ENCODE peak calls at places on chromosome 17, in nine cellular contexts. N is ovary, Y is HepG2, P is erythroblast, O is breast epithelium, A is GM12892, D is heart left ventricle, Z is stomach, E is A549. G is an unnamed sample.

GRCh38 chr17:9213311-9213655 is 192.0 kb downstream of the NTN1 start:
- DNase-seq in N (no peak), Y (no peak), P (no peak), O (no peak), A (no peak), D (no peak), Z (no peak), E (no peak), G (no peak)

GRCh38 chr17:77693301-77693700 is 265.2 kb upstream of the TNRC6C start:
- DNase-seq in N (no peak), Y (no peak), P (no peak), O (no peak), A (no peak), D (no peak), Z (no peak), E (no peak), G (no peak)

GRCh38 chr17:63274156-63274555 is 171.9 kb downstream of the CYB561 start:
- DNase-seq in N (no peak), Y (no peak), P (no peak), O (no peak), A (no peak), D (peak), Z (no peak), E (no peak), G (no peak)

GRCh38 chr17:62109378-62109902 is 44.4 kb upstream of the MED13 start:
- DNase-seq in N (no peak), Y (peak), P (peak), O (no peak), A (peak), D (no peak), Z (peak), E (peak), G (peak)

GRCh38 chr17:50059759-50060273 is 3.9 kb downstream of the ITGA3 start:
- DNase-seq in N (peak), Y (no peak), P (no peak), O (no peak), A (no peak), D (no peak), Z (no peak), E (no peak), G (no peak)

GRCh38 chr17:50101346-50102163 is 6.4 kb downstream of the PDK2 start:
- DNase-seq in N (peak), Y (no peak), P (no peak), O (no peak), A (no peak), D (peak), Z (peak), E (no peak), G (no peak)

GRCh38 chr17:16989230-16989952 is 17.5 kb upstream of the TNFRSF13B start:
- DNase-seq in N (no peak), Y (no peak), P (no peak), O (no peak), A (no peak), D (no peak), Z (no peak), E (no peak), G (peak)

GRCh38 chr17:50871369-50871768 is 5.2 kb upstream of the TOB1 start:
- DNase-seq in N (no peak), Y (no peak), P (no peak), O (no peak), A (no peak), D (no peak), Z (no peak), E (no peak), G (no peak)

GRCh38 chr17:38620551-38621277 is 15.0 kb upstream of the SRCIN1 start:
- DNase-seq in N (no peak), Y (peak), P (no peak), O (no peak), A (no peak), D (no peak), Z (no peak), E (no peak), G (no peak)

GRCh38 chr17:78739331-78739853 is 42.7 kb downstream of the CYTH1 start:
- DNase-seq in N (no peak), Y (no peak), P (no peak), O (no peak), A (no peak), D (no peak), Z (no peak), E (no peak), G (no peak)

GRCh38 chr17:39167492-39167891 is 1.5 kb upstream of the ARL5C start:
- DNase-seq in N (no peak), Y (no peak), P (no peak), O (no peak), A (no peak), D (peak), Z (no peak), E (no peak), G (no peak)

GRCh38 chr17:63151981-63152523 is 186.0 kb downstream of the TANC2 start:
- DNase-seq in N (no peak), Y (no peak), P (no peak), O (no peak), A (no peak), D (no peak), Z (no peak), E (no peak), G (no peak)

GRCh38 chr17:78779848-78780247 is 2.2 kb downstream of the CYTH1 start:
- DNase-seq in N (no peak), Y (no peak), P (peak), O (peak), A (no peak), D (no peak), Z (no peak), E (no peak), G (no peak)

GRCh38 chr17:50364715-50365114 is 8.3 kb downstream of the MRPL27 start:
- DNase-seq in N (no peak), Y (no peak), P (no peak), O (no peak), A (no peak), D (no peak), Z (no peak), E (no peak), G (no peak)

GRCh38 chr17:142102-142661 is 4.8 kb downstream of the SCGB1C2 start:
- DNase-seq in N (peak), Y (peak), P (peak), O (peak), A (no peak), D (peak), Z (peak), E (peak), G (peak)

GRCh38 chr17:48724241-48725004 is 1.4 kb downstream of the PRAC2 start:
- DNase-seq in N (peak), Y (peak), P (peak), O (peak), A (peak), D (peak), Z (peak), E (peak), G (peak)

GRCh38 chr17:74852237-74853047 is 7.2 kb downstream of the GRIN2C start:
- DNase-seq in N (no peak), Y (peak), P (no peak), O (no peak), A (no peak), D (no peak), Z (no peak), E (no peak), G (no peak)

GRCh38 chr17:68452724-68453290 is 4.5 kb downstream of the WIPI1 start:
- DNase-seq in N (no peak), Y (no peak), P (no peak), O (no peak), A (no peak), D (no peak), Z (no peak), E (no peak), G (no peak)

GRCh38 chr17:66540131-66540781 is 237.8 kb downstream of the PRKCA start:
- DNase-seq in N (peak), Y (peak), P (no peak), O (no peak), A (no peak), D (peak), Z (no peak), E (no peak), G (no peak)

GRCh38 chr17:7122386-7122785 is 7.8 kb upstream of the ASGR2 start:
- DNase-seq in N (no peak), Y (no peak), P (no peak), O (no peak), A (no peak), D (no peak), Z (no peak), E (no peak), G (no peak)

GRCh38 chr17:10668771-10669170 is 11.7 kb upstream of the MYH3 start:
- DNase-seq in N (no peak), Y (no peak), P (no peak), O (no peak), A (no peak), D (no peak), Z (no peak), E (peak), G (no peak)

GRCh38 chr17:76565728-76566612 is 19.7 kb downstream of the ST6GALNAC2 start:
- DNase-seq in N (no peak), Y (no peak), P (no peak), O (no peak), A (no peak), D (no peak), Z (no peak), E (no peak), G (no peak)

GRCh38 chr17:76568771-76569170 is 16.9 kb downstream of the ST6GALNAC2 start:
- DNase-seq in N (no peak), Y (no peak), P (no peak), O (no peak), A (no peak), D (no peak), Z (no peak), E (no peak), G (no peak)

GRCh38 chr17:76566613-76566943 is 19.1 kb downstream of the ST6GALNAC2 start:
- DNase-seq in N (no peak), Y (no peak), P (no peak), O (no peak), A (no peak), D (no peak), Z (no peak), E (no peak), G (no peak)

GRCh38 chr17:76566988-76567431 is 18.6 kb downstream of the ST6GALNAC2 start:
- DNase-seq in N (no peak), Y (no peak), P (no peak), O (no peak), A (no peak), D (no peak), Z (no peak), E (no peak), G (no peak)

DNA sequence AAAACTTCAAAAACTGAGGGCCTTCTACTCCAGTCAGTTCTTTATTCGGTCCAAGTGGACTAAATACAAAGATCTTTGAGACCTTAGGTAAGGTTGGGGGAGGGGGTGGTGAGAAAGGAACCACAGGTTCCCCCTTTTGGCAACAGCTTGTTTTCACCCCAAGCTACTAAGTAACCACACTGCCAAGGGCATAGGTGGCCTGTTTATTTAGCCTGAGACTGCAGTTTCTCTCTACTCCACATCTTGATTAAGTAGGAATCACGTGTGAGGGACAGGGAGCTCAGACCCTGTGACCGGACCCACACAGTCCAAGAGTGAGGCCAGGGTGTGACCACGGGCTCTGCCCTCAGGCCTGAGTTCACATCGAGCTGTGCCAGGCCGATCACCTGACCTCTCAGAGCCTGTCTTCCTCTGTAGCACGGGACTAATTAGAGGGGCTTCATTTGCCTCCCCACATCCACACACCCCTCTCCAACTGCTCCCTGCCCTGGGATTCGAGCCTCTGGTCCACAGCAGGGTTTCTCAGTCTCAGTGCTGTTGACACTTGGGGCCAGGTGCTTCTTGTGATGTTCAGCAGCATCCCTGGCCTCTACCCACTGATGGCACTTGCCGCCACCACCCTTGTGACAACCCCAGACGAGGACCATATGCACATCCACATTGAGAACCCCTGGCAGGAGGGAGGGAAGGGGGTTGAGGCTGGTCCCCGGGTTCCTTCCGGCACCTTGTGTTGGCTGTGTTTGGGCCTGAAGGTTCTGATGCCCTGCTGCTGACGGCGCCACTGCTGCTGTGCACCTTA is 17.8 kb downstream of the ST6GALNAC2 start:
- DNase-seq in N (no peak), Y (peak), P (peak), O (no peak), A (no peak), D (no peak), Z (peak), E (no peak), G (peak)
- TF ChIP-seq POLR2A in N (no peak), Y (no peak), P (no peak), O (no peak), A (no peak), D (no peak), Z (no peak), E (no peak), G (no peak)

DNA sequence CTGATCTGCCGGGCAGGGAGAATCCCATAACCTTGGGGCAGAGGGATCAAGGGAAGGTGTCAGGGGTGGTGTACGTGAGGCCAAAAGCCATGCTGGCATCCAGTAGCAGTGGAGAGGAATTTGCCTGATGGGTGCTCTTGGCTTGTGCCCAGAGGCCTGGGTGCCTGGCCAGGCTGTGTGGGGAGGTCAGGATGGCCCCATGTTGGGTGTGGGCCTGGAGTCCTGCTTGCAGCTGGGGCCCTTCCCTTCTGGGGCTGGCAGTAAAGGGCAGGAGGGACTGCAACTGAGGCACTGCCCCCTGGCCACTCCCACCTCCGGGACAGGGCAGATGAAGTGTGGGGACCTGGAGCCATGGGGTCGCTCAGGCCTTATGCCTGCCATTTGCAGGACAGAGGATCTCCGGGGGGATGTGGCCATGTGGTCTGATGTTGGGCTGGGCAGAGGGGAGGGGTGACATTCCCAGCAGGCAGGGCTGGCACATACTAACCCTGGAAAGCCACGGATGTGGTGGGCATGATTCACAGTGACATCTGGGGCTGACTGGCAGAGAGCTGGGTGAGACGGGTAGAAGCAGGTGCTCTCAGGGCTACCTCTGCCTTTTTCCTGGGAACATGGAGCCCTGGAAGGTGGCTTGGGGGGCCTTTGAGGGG is 3.5 kb downstream of the FMNL1 start:
- DNase-seq in N (no peak), Y (no peak), P (no peak), O (no peak), A (peak), D (no peak), Z (no peak), E (peak), G (peak)
- TF ChIP-seq POLR2A in N (no peak), Y (no peak), P (no peak), O (no peak), A (peak), D (no peak), Z (no peak), E (no peak), G (no peak)

DNA sequence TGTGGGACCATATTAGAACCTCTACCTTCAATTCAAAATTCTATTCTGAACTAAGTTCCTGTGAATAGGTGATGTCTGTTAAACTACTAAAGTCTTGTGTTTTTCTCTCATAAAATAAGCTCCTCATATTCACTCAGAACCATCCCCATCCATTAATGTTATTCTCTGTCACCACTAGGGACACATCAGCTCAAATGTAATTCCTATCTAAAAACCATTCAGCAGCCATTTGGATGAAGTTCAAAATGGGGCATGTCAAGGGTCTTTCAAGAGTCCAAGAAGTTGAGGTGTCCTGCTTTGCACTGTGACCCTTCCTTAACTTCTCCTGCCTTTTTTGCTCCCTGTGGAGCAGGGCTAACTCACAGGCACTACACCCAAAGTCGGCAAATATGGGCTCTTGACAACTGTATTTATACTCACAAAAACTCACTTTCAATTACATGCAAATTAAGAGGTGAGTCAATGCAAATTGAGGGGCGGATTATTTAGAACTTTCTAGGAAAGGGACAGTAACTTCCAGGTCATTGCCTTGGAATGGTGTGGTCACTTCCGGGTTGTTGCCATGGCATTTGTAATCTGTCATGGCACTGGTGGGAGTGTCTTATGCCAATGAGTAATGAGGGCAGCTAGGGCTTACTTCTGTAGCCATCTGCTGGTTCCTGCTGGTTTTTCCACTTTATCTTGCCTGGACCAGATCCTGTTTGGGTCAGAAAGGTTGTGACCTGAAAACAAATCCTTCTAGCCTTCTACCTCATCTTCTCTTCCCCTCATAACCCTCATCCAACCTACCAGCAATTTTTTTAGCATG is 128.2 kb upstream of the COX10 start:
- DNase-seq in N (no peak), Y (no peak), P (no peak), O (no peak), A (no peak), D (no peak), Z (no peak), E (peak), G (no peak)
- TF ChIP-seq POLR2A in N (no peak), Y (no peak), P (no peak), O (no peak), A (no peak), D (no peak), Z (no peak), E (no peak), G (no peak)

GRCh38 chr17:80998388-80999223 is 7.0 kb downstream of the CHMP6 start:
- DNase-seq in N (no peak), Y (no peak), P (no peak), O (no peak), A (no peak), D (no peak), Z (no peak), E (no peak), G (no peak)
- TF ChIP-seq POLR2A in N (no peak), Y (no peak), P (no peak), O (no peak), A (no peak), D (no peak), Z (no peak), E (no peak), G (no peak)

DNA sequence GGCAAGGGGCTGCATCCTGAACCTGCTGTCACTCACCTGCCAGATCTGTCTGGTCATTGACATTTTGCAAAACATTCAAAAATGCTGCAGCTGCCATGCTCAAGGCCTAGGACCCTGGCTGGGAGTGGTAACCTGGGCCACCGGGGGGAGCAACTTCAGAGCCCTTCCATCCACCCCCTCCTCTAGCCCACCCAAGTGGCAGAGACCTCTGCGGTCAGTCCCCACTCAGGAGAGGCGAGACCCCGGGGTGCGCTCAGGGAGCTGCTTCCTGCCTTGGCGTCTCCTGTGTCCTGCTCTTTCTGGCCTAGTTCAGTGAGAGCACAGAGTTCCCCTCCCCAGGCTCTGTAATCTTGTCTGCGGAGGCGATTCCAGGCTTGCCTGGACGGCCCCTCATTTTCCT is 108.8 kb downstream of the CCDC182 start:
- DNase-seq in N (no peak), Y (no peak), P (no peak), O (no peak), A (no peak), D (no peak), Z (no peak), E (no peak), G (no peak)
- TF ChIP-seq POLR2A in N (no peak), Y (no peak), P (no peak), O (no peak), A (no peak), D (no peak), Z (no peak), E (no peak), G (no peak)